ENCODE peak calls at places on chromosomes 13 and 19, in seven cellular contexts. Z, J, X, A, T, S and G are unnamed samples.

GRCh38 chr19:46753420-46754155 is 7.3 kb upstream of the STRN4 start:
- DNase-seq in A (no peak), S (peak), T (peak), Z (peak), J (no peak), X (peak), G (no peak)

GRCh38 chr13:78603240-78603947 is at the start of gene POU4F1:
- DNase-seq in A (no peak), X (peak), T (peak), S (peak), Z (peak), J (no peak), G (no peak)

GRCh38 chr13:34044660-34045080 is 226.7 kb downstream of the RFC3 start:
- DNase-seq in X (no peak), Z (no peak), A (peak), T (no peak), S (no peak), J (no peak), G (peak)

GRCh38 chr19:38718747-38719543 is 25.3 kb downstream of the CAPN12 start:
- DNase-seq in T (no peak), J (no peak), Z (no peak), A (no peak), X (no peak), S (no peak), G (no peak)

GRCh38 chr19:5059191-5059579 is 90.3 kb downstream of the KDM4B start:
- DNase-seq in X (no peak), J (no peak), S (no peak), T (no peak), Z (no peak), A (no peak), G (no peak)

GRCh38 chr19:47020992-47021496 is 1.4 kb downstream of the NPAS1 start:
- DNase-seq in A (no peak), T (no peak), S (no peak), Z (no peak), J (no peak), X (no peak), G (no peak)

GRCh38 chr13:31895687-31896086 is 135.9 kb upstream of the FRY start:
- DNase-seq in T (no peak), S (no peak), Z (no peak), J (no peak), X (no peak), A (no peak), G (no peak)

GRCh38 chr13:60066206-60066605 is 97.5 kb downstream of the DIAPH3 start:
- DNase-seq in Z (no peak), J (no peak), A (no peak), T (no peak), X (no peak), S (no peak), G (no peak)

GRCh38 chr13:113864303-113864890 is 521 bp upstream of the GAS6 start:
- DNase-seq in T (no peak), A (no peak), S (no peak), J (no peak), Z (no peak), X (no peak), G (no peak)